ENCODE peak calls at places on chromosomes 3 and 15, in five cellular contexts. C is ovary; D is C1 segment of cervical spinal cord; H is substantia nigra; V is activated CD4-positive, alpha-beta T cell treated with anti-CD3 and anti-CD28 coated beads, Interleukin-2, amount 50 U/mL, for 24 hours. P is an unnamed sample.

GRCh38 chr3:120791958-120792357 is 49.4 kb downstream of the GTF2E1 start:
- DNase-seq in C (no peak), D (no peak), H (no peak), V (no peak), P (no peak)

GRCh38 chr3:186138272-186138981 is 29.5 kb upstream of the ETV5 start:
- DNase-seq in C (no peak), D (no peak), H (no peak), V (no peak), P (no peak)

GRCh38 chr3:113556556-113557335 is 24.4 kb downstream of the SIDT1 start:
- DNase-seq in C (no peak), D (no peak), H (no peak), V (no peak), P (no peak)

GRCh38 chr15:31480356-31481058 is 153.9 kb downstream of the KLF13 start:
- DNase-seq in C (no peak), D (no peak), H (no peak), V (no peak), P (no peak)

GRCh38 chr3:184541886-184542562 is 19.6 kb upstream of the EPHB3 start:
- DNase-seq in C (no peak), D (no peak), H (no peak), V (no peak), P (no peak)

GRCh38 chr3:152056481-152056880 is 183.0 kb downstream of the SUCNR1 start:
- DNase-seq in C (no peak), D (no peak), H (no peak), V (no peak), P (no peak)

GRCh38 chr15:81723758-81724157 is 322.1 kb downstream of the MEX3B start:
- DNase-seq in C (no peak), D (no peak), H (no peak), V (no peak), P (no peak)

GRCh38 chr3:123611077-123611476 is 26.2 kb upstream of the HACD2 start:
- DNase-seq in C (no peak), D (no peak), H (no peak), V (no peak), P (no peak)

GRCh38 chr3:31562525-31562924 is 29.8 kb downstream of the STT3B start:
- DNase-seq in C (no peak), D (no peak), H (no peak), V (no peak), P (peak; percentile 91)

GRCh38 chr15:62895905-62896316 is 146.6 kb upstream of the TPM1 start:
- DNase-seq in C (no peak), D (no peak), H (no peak), V (no peak), P (no peak)

GRCh38 chr3:39095778-39096177 is 11.6 kb downstream of the GORASP1 start:
- DNase-seq in C (no peak), D (no peak), H (no peak), V (no peak), P (no peak)

GRCh38 chr3:69273895-69274294 is 112.0 kb downstream of the FRMD4B start:
- DNase-seq in C (no peak), D (no peak), H (no peak), V (no peak), P (no peak)

GRCh38 chr3:161890147-161890625 is 393.6 kb downstream of the OTOL1 start:
- DNase-seq in C (no peak), D (no peak), H (no peak), V (no peak), P (no peak)

GRCh38 chr3:119579366-119580147 is at the start of gene ADPRH:
- DNase-seq in C (peak; percentile 71), D (peak; percentile 46), H (no peak), V (no peak), P (peak; percentile 84)